ENCODE peak calls at places on chromosomes 2 and 18, in eight cellular contexts. One of them, this sample, is unnamed.

GRCh38 chr2:134359367-134360081 is 105.7 kb downstream of the MGAT5 start:
- DNase-seq in heart right ventricle: no peak
- DNase-seq in Calu3: peak
- DNase-seq in fibroblast of the aortic adventitia: no peak
- DNase-seq in kidney: no peak
- DNase-seq in epithelial cell of esophagus: no peak
- DNase-seq in heart left ventricle: no peak
- DNase-seq in adrenal gland: no peak
- DNase-seq in this sample: no peak

GRCh38 chr2:60481257-60481656 is 72.2 kb downstream of the BCL11A start:
- DNase-seq in heart right ventricle: no peak
- DNase-seq in Calu3: no peak
- DNase-seq in fibroblast of the aortic adventitia: no peak
- DNase-seq in kidney: no peak
- DNase-seq in epithelial cell of esophagus: no peak
- DNase-seq in heart left ventricle: no peak
- DNase-seq in adrenal gland: no peak
- DNase-seq in this sample: no peak

GRCh38 chr18:36420826-36421225 is 123.3 kb downstream of the FHOD3 start:
- DNase-seq in heart right ventricle: no peak
- DNase-seq in Calu3: no peak
- DNase-seq in fibroblast of the aortic adventitia: peak
- DNase-seq in kidney: no peak
- DNase-seq in epithelial cell of esophagus: no peak
- DNase-seq in heart left ventricle: no peak
- DNase-seq in adrenal gland: peak
- DNase-seq in this sample: no peak

GRCh38 chr18:35634376-35634775 is 52.8 kb downstream of the GALNT1 start:
- DNase-seq in heart right ventricle: no peak
- DNase-seq in Calu3: no peak
- DNase-seq in fibroblast of the aortic adventitia: no peak
- DNase-seq in kidney: no peak
- DNase-seq in epithelial cell of esophagus: no peak
- DNase-seq in heart left ventricle: no peak
- DNase-seq in adrenal gland: no peak
- DNase-seq in this sample: no peak

GRCh38 chr2:222241054-222241453 is 57.7 kb downstream of the PAX3 start:
- DNase-seq in heart right ventricle: no peak
- DNase-seq in Calu3: no peak
- DNase-seq in fibroblast of the aortic adventitia: no peak
- DNase-seq in kidney: no peak
- DNase-seq in epithelial cell of esophagus: no peak
- DNase-seq in heart left ventricle: no peak
- DNase-seq in adrenal gland: no peak
- DNase-seq in this sample: no peak

GRCh38 chr18:59639136-59639535 is 58.1 kb downstream of the CCBE1 start:
- DNase-seq in heart right ventricle: no peak
- DNase-seq in Calu3: no peak
- DNase-seq in fibroblast of the aortic adventitia: no peak
- DNase-seq in kidney: no peak
- DNase-seq in epithelial cell of esophagus: no peak
- DNase-seq in heart left ventricle: no peak
- DNase-seq in adrenal gland: no peak
- DNase-seq in this sample: no peak

GRCh38 chr2:68537872-68538271 is 70.5 kb downstream of the APLF start:
- DNase-seq in heart right ventricle: no peak
- DNase-seq in Calu3: no peak
- DNase-seq in fibroblast of the aortic adventitia: peak
- DNase-seq in kidney: no peak
- DNase-seq in epithelial cell of esophagus: no peak
- DNase-seq in heart left ventricle: no peak
- DNase-seq in adrenal gland: no peak
- DNase-seq in this sample: no peak

GRCh38 chr18:50830544-50830943 is 10.7 kb upstream of the MRO start:
- DNase-seq in heart right ventricle: no peak
- DNase-seq in Calu3: no peak
- DNase-seq in fibroblast of the aortic adventitia: no peak
- DNase-seq in kidney: no peak
- DNase-seq in epithelial cell of esophagus: no peak
- DNase-seq in heart left ventricle: no peak
- DNase-seq in adrenal gland: peak
- DNase-seq in this sample: no peak

GRCh38 chr2:61380120-61380881 is 90.6 kb downstream of the USP34 start:
- DNase-seq in heart right ventricle: no peak
- DNase-seq in Calu3: no peak
- DNase-seq in fibroblast of the aortic adventitia: peak
- DNase-seq in kidney: no peak
- DNase-seq in epithelial cell of esophagus: no peak
- DNase-seq in heart left ventricle: no peak
- DNase-seq in adrenal gland: no peak
- DNase-seq in this sample: no peak

GRCh38 chr2:34656632-34657031 is 1057.5 kb upstream of the FAM98A start:
- DNase-seq in heart right ventricle: no peak
- DNase-seq in Calu3: no peak
- DNase-seq in fibroblast of the aortic adventitia: no peak
- DNase-seq in kidney: no peak
- DNase-seq in epithelial cell of esophagus: no peak
- DNase-seq in heart left ventricle: no peak
- DNase-seq in adrenal gland: no peak
- DNase-seq in this sample: no peak

GRCh38 chr2:179581605-179582004 is 279.8 kb downstream of the ZNF385B start:
- DNase-seq in heart right ventricle: no peak
- DNase-seq in Calu3: no peak
- DNase-seq in fibroblast of the aortic adventitia: no peak
- DNase-seq in kidney: no peak
- DNase-seq in epithelial cell of esophagus: no peak
- DNase-seq in heart left ventricle: no peak
- DNase-seq in adrenal gland: no peak
- DNase-seq in this sample: no peak

GRCh38 chr18:10453885-10454772 is at the start of gene APCDD1:
- DNase-seq in heart right ventricle: peak
- DNase-seq in Calu3: peak
- DNase-seq in fibroblast of the aortic adventitia: no peak
- DNase-seq in kidney: peak
- DNase-seq in epithelial cell of esophagus: peak
- DNase-seq in heart left ventricle: peak
- DNase-seq in adrenal gland: peak
- DNase-seq in this sample: no peak

GRCh38 chr2:100882645-100883613 is 63.0 kb downstream of the NPAS2 start:
- DNase-seq in heart right ventricle: no peak
- DNase-seq in Calu3: peak
- DNase-seq in fibroblast of the aortic adventitia: peak
- DNase-seq in kidney: no peak
- DNase-seq in epithelial cell of esophagus: peak
- DNase-seq in heart left ventricle: no peak
- DNase-seq in adrenal gland: peak
- DNase-seq in this sample: no peak

GRCh38 chr2:199019898-199020507 is 437.7 kb downstream of the SATB2 start:
- DNase-seq in heart right ventricle: no peak
- DNase-seq in Calu3: peak
- DNase-seq in fibroblast of the aortic adventitia: peak
- DNase-seq in kidney: no peak
- DNase-seq in epithelial cell of esophagus: peak
- DNase-seq in heart left ventricle: no peak
- DNase-seq in adrenal gland: peak
- DNase-seq in this sample: no peak

GRCh38 chr18:10860937-10861336 is 288.4 kb downstream of the PIEZO2 start:
- DNase-seq in heart right ventricle: no peak
- DNase-seq in Calu3: no peak
- DNase-seq in fibroblast of the aortic adventitia: peak
- DNase-seq in kidney: no peak
- DNase-seq in epithelial cell of esophagus: no peak
- DNase-seq in heart left ventricle: no peak
- DNase-seq in adrenal gland: peak
- DNase-seq in this sample: no peak

GRCh38 chr18:30387401-30387800 is 655.1 kb downstream of the DSC3 start:
- DNase-seq in heart right ventricle: no peak
- DNase-seq in Calu3: no peak
- DNase-seq in fibroblast of the aortic adventitia: no peak
- DNase-seq in kidney: no peak
- DNase-seq in epithelial cell of esophagus: peak
- DNase-seq in heart left ventricle: no peak
- DNase-seq in adrenal gland: no peak
- DNase-seq in this sample: no peak

GRCh38 chr2:45162711-45163110 is 153.5 kb upstream of the SIX2 start:
- DNase-seq in heart right ventricle: no peak
- DNase-seq in Calu3: no peak
- DNase-seq in fibroblast of the aortic adventitia: no peak
- DNase-seq in kidney: no peak
- DNase-seq in epithelial cell of esophagus: no peak
- DNase-seq in heart left ventricle: no peak
- DNase-seq in adrenal gland: no peak
- DNase-seq in this sample: no peak

GRCh38 chr2:68458962-68459361 is 8.1 kb downstream of the FBXO48 start:
- DNase-seq in heart right ventricle: no peak
- DNase-seq in Calu3: no peak
- DNase-seq in fibroblast of the aortic adventitia: peak
- DNase-seq in kidney: no peak
- DNase-seq in epithelial cell of esophagus: peak
- DNase-seq in heart left ventricle: no peak
- DNase-seq in adrenal gland: no peak
- DNase-seq in this sample: no peak

GRCh38 chr18:79626905-79627749 is 52.5 kb upstream of the CTDP1 start:
- DNase-seq in heart right ventricle: no peak
- DNase-seq in Calu3: no peak
- DNase-seq in fibroblast of the aortic adventitia: no peak
- DNase-seq in kidney: peak
- DNase-seq in epithelial cell of esophagus: no peak
- DNase-seq in heart left ventricle: no peak
- DNase-seq in adrenal gland: no peak
- DNase-seq in this sample: peak

GRCh38 chr2:23684540-23685176 is 242.3 kb downstream of the ATAD2B start:
- DNase-seq in heart right ventricle: no peak
- DNase-seq in Calu3: no peak
- DNase-seq in fibroblast of the aortic adventitia: no peak
- DNase-seq in kidney: peak
- DNase-seq in epithelial cell of esophagus: no peak
- DNase-seq in heart left ventricle: peak
- DNase-seq in adrenal gland: no peak
- DNase-seq in this sample: no peak
- TF ChIP-seq CTCF in heart right ventricle: no peak
- TF ChIP-seq CTCF in Calu3: no peak
- TF ChIP-seq CTCF in fibroblast of the aortic adventitia: no peak
- TF ChIP-seq CTCF in kidney: no peak
- TF ChIP-seq CTCF in epithelial cell of esophagus: no peak
- TF ChIP-seq CTCF in heart left ventricle: no peak
- TF ChIP-seq CTCF in adrenal gland: no peak
- TF ChIP-seq CTCF in this sample: no peak

GRCh38 chr2:79855264-79856006 is 342.6 kb downstream of the CTNNA2 start:
- DNase-seq in heart right ventricle: no peak
- DNase-seq in Calu3: no peak
- DNase-seq in fibroblast of the aortic adventitia: no peak
- DNase-seq in kidney: no peak
- DNase-seq in epithelial cell of esophagus: no peak
- DNase-seq in heart left ventricle: no peak
- DNase-seq in adrenal gland: no peak
- DNase-seq in this sample: no peak
- TF ChIP-seq CTCF in heart right ventricle: no peak
- TF ChIP-seq CTCF in Calu3: no peak
- TF ChIP-seq CTCF in fibroblast of the aortic adventitia: no peak
- TF ChIP-seq CTCF in kidney: no peak
- TF ChIP-seq CTCF in epithelial cell of esophagus: no peak
- TF ChIP-seq CTCF in heart left ventricle: no peak
- TF ChIP-seq CTCF in adrenal gland: no peak
- TF ChIP-seq CTCF in this sample: peak

GRCh38 chr2:191501390-191502168 is 176.4 kb upstream of the NABP1 start:
- DNase-seq in heart right ventricle: no peak
- DNase-seq in Calu3: no peak
- DNase-seq in fibroblast of the aortic adventitia: peak
- DNase-seq in kidney: no peak
- DNase-seq in epithelial cell of esophagus: peak
- DNase-seq in heart left ventricle: no peak
- DNase-seq in adrenal gland: no peak
- DNase-seq in this sample: no peak
- TF ChIP-seq CTCF in heart right ventricle: peak
- TF ChIP-seq CTCF in Calu3: peak
- TF ChIP-seq CTCF in fibroblast of the aortic adventitia: peak
- TF ChIP-seq CTCF in kidney: peak
- TF ChIP-seq CTCF in epithelial cell of esophagus: peak
- TF ChIP-seq CTCF in heart left ventricle: peak
- TF ChIP-seq CTCF in adrenal gland: peak
- TF ChIP-seq CTCF in this sample: peak

GRCh38 chr2:42493468-42493884 is 306 bp downstream of the KCNG3 start:
- DNase-seq in heart right ventricle: no peak
- DNase-seq in Calu3: no peak
- DNase-seq in fibroblast of the aortic adventitia: no peak
- DNase-seq in kidney: peak
- DNase-seq in epithelial cell of esophagus: no peak
- DNase-seq in heart left ventricle: no peak
- DNase-seq in adrenal gland: no peak
- DNase-seq in this sample: no peak

GRCh38 chr2:42495234-42495581 is 1.4 kb upstream of the KCNG3 start:
- DNase-seq in heart right ventricle: no peak
- DNase-seq in Calu3: no peak
- DNase-seq in fibroblast of the aortic adventitia: no peak
- DNase-seq in kidney: no peak
- DNase-seq in epithelial cell of esophagus: no peak
- DNase-seq in heart left ventricle: no peak
- DNase-seq in adrenal gland: no peak
- DNase-seq in this sample: no peak

GRCh38 chr2:42495611-42496010 is 1.8 kb upstream of the KCNG3 start:
- DNase-seq in heart right ventricle: no peak
- DNase-seq in Calu3: no peak
- DNase-seq in fibroblast of the aortic adventitia: no peak
- DNase-seq in kidney: no peak
- DNase-seq in epithelial cell of esophagus: no peak
- DNase-seq in heart left ventricle: no peak
- DNase-seq in adrenal gland: no peak
- DNase-seq in this sample: no peak

GRCh38 chr2:42493885-42494433 is at the start of gene KCNG3:
- DNase-seq in heart right ventricle: peak
- DNase-seq in Calu3: peak
- DNase-seq in fibroblast of the aortic adventitia: no peak
- DNase-seq in kidney: peak
- DNase-seq in epithelial cell of esophagus: peak
- DNase-seq in heart left ventricle: peak
- DNase-seq in adrenal gland: peak
- DNase-seq in this sample: no peak

DNA sequence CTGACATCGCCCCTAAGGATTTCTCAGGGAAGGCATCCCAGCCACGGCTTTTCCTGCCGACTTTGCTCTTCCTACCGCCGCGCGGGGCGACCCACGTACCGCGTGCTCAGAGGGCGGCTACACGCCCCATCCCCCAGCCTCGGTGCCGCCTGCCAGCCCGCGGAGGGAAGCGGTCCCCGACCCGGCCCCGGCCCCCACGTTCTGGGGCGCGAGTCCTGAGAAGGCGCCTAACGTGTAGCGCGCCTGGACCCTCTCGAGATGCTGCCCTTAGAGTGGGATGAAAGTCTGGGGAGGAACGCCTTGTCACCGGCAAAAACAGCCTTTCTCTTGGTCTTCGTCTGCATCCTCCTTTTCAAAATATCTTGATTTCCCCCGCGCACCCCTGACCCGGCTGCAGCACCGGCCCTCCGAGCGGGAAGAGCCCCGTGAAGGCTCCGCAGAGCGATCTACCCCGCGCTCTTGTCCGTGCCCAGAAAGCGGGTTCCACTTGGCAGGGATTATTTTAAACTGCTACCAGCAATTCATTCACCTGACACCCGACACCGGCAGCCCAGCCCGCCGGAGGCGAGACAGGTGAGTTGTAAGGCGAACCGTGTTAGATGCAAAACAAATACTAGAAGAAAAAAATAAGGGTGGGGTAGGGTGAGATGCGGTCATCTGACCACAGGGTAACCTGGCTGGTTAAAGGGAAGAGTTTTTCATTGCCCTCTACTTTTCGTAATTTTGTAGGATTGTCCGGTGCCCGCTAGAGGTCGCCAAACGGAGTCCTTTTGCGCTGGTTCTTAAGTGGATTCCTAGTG is 852 bp upstream of the KCNG3 start:
- DNase-seq in heart right ventricle: peak
- DNase-seq in Calu3: peak
- DNase-seq in fibroblast of the aortic adventitia: peak
- DNase-seq in kidney: peak
- DNase-seq in epithelial cell of esophagus: peak
- DNase-seq in heart left ventricle: peak
- DNase-seq in adrenal gland: peak
- DNase-seq in this sample: no peak
- TF ChIP-seq CTCF in heart right ventricle: peak
- TF ChIP-seq CTCF in Calu3: peak
- TF ChIP-seq CTCF in fibroblast of the aortic adventitia: peak
- TF ChIP-seq CTCF in kidney: peak
- TF ChIP-seq CTCF in epithelial cell of esophagus: peak
- TF ChIP-seq CTCF in heart left ventricle: peak
- TF ChIP-seq CTCF in adrenal gland: peak
- TF ChIP-seq CTCF in this sample: peak

This sample was measured in chondrocyte.